ENCODE peak calls at places on chromosomes 11 and 22, in eight cellular contexts. B is fibroblast of the conjunctiva; M is iPS-NIHi11; H is activated T-helper 1 cell treated with Interleukin-2 at 50 U/mL for 16 hours; J is CD4-positive, alpha-beta T cell; S is activated CD4-positive, alpha-beta T cell treated with anti-CD3 and anti-CD28 coated beads, Interleukin-2, amount 50 U/mL, for 48 hours; Q is A549; L is CD8-positive, alpha-beta T cell. Z is an unnamed sample.

GRCh38 chr11:128341280-128341679 is 246.1 kb downstream of the ETS1 start:
- DNase-seq in J (peak; percentile 49), S (no peak), B (no peak), Q (no peak), L (peak; percentile 78), M (no peak), H (peak; percentile 26), Z (peak; percentile 61)

GRCh38 chr11:117986981-117987495 is 844 bp downstream of the IL10RA start:
- DNase-seq in H (peak; percentile 24), J (peak; percentile 52), Q (no peak), L (peak; percentile 85), B (no peak), M (no peak), S (peak; percentile 61), Z (peak; percentile 27)

GRCh38 chr11:89181111-89181510 is 3.4 kb downstream of the TYR start:
- DNase-seq in B (no peak), J (no peak), Q (no peak), L (no peak), M (no peak), S (no peak), H (no peak), Z (no peak)

GRCh38 chr11:97015327-97015726 is 625.5 kb downstream of the JRKL start:
- DNase-seq in Q (no peak), J (no peak), H (no peak), L (no peak), M (no peak), B (no peak), S (no peak), Z (peak; percentile 23)

GRCh38 chr22:48185071-48185470 is 1422.6 kb downstream of the TBC1D22A start:
- DNase-seq in B (no peak), J (no peak), Q (no peak), M (no peak), H (no peak), S (no peak), L (no peak), Z (no peak)

GRCh38 chr11:72225411-72225951 is 914 bp downstream of the INPPL1 start:
- DNase-seq in B (no peak), Q (no peak), S (peak; percentile 38), M (no peak), H (no peak), J (no peak), L (no peak), Z (no peak)

GRCh38 chr11:11574373-11574772 is 47.4 kb downstream of the GALNT18 start:
- DNase-seq in L (no peak), H (no peak), J (no peak), Q (no peak), S (no peak), B (no peak), M (no peak), Z (no peak)

GRCh38 chr22:27416553-27417427 is 384.8 kb downstream of the MN1 start:
- DNase-seq in H (no peak), S (no peak), B (peak; percentile 75), M (peak; percentile 78), J (no peak), Q (peak; percentile 20), L (no peak), Z (peak; percentile 90)

GRCh38 chr22:37498289-37498909 is 12.2 kb upstream of the MFNG start:
- DNase-seq in Q (peak; percentile 52), M (peak; percentile 97), L (peak; percentile 77), B (no peak), H (peak; percentile 57), S (peak; percentile 74), J (peak; percentile 73), Z (no peak)

GRCh38 chr11:68025047-68025446 is 5.4 kb upstream of the NDUFS8 start:
- DNase-seq in Q (no peak), L (no peak), S (no peak), J (no peak), M (no peak), B (no peak), H (no peak), Z (no peak)

GRCh38 chr11:2847511-2847910 is 38.1 kb downstream of the CDKN1C start:
- DNase-seq in B (no peak), H (no peak), L (no peak), M (no peak), S (no peak), J (no peak), Q (no peak), Z (no peak)

GRCh38 chr11:9594267-9595046 is 21.0 kb downstream of the WEE1 start:
- DNase-seq in J (no peak), H (no peak), Q (no peak), S (no peak), L (no peak), M (no peak), B (no peak), Z (no peak)

GRCh38 chr22:29095459-29095858 is 22.6 kb downstream of the KREMEN1 start:
- DNase-seq in H (no peak), B (no peak), L (no peak), Q (no peak), J (no peak), M (no peak), S (no peak), Z (no peak)

GRCh38 chr11:7671347-7671746 is 2.0 kb downstream of the CYB5R2 start:
- DNase-seq in L (no peak), M (no peak), S (no peak), J (no peak), B (no peak), Q (no peak), H (no peak), Z (peak; percentile 72)

Z was measured in epithelial cell of esophagus.